ENCODE peak calls at places on chromosomes 5 and 9, in seven cellular contexts. T is AG08395, H is mesothelial cell of epicardium, G is AG04450, Z is C1 segment of cervical spinal cord, R is Ammon's horn, U is neuronal stem cell. O is an unnamed sample.

GRCh38 chr9:121322037-121322736 is 47.9 kb downstream of the STOM start:
- DNase-seq in T (peak; percentile 75), H (no peak), G (peak; percentile 91), Z (no peak), R (no peak), U (no peak), O (no peak)

GRCh38 chr5:72441861-72442540 is 65.2 kb downstream of the ZNF366 start:
- DNase-seq in T (peak; percentile 92), H (no peak), G (peak; percentile 80), Z (no peak), R (no peak), U (no peak), O (no peak)

GRCh38 chr5:151029856-151030336 is 9.5 kb downstream of the GPX3 start:
- DNase-seq in T (no peak), H (no peak), G (no peak), Z (no peak), R (no peak), U (no peak), O (no peak)

GRCh38 chr5:97243352-97243751 is 60.3 kb upstream of the RIOK2 start:
- DNase-seq in T (no peak), H (no peak), G (no peak), Z (no peak), R (peak; percentile 8), U (no peak), O (no peak)

GRCh38 chr9:108609895-108610253 is 245.9 kb downstream of the ACTL7B start:
- DNase-seq in T (no peak), H (no peak), G (no peak), Z (no peak), R (no peak), U (no peak), O (no peak)

GRCh38 chr5:159749146-159749545 is 167.1 kb upstream of the ADRA1B start:
- DNase-seq in T (no peak), H (no peak), G (no peak), Z (no peak), R (no peak), U (no peak), O (no peak)

GRCh38 chr9:34986541-34987047 is 3.0 kb upstream of the DNAJB5 start:
- DNase-seq in T (no peak), H (no peak), G (no peak), Z (peak; percentile 53), R (peak; percentile 91), U (peak; percentile 46), O (no peak)

GRCh38 chr5:140090251-140090650 is 23.7 kb upstream of the PURA start:
- DNase-seq in T (no peak), H (no peak), G (no peak), Z (no peak), R (no peak), U (no peak), O (no peak)

GRCh38 chr5:102048940-102049339 is 247.1 kb downstream of the SLCO4C1 start:
- DNase-seq in T (no peak), H (no peak), G (no peak), Z (no peak), R (no peak), U (no peak), O (no peak)

GRCh38 chr9:86594724-86595123 is 240.5 kb upstream of the TUT7 start:
- DNase-seq in T (no peak), H (no peak), G (no peak), Z (no peak), R (no peak), U (no peak), O (no peak)

GRCh38 chr5:156121234-156121633 is 205.7 kb upstream of the SGCD start:
- DNase-seq in T (no peak), H (no peak), G (peak; percentile 46), Z (no peak), R (no peak), U (no peak), O (no peak)

GRCh38 chr5:58064799-58065198 is 395.1 kb downstream of the PLK2 start:
- DNase-seq in T (peak; percentile 24), H (no peak), G (no peak), Z (no peak), R (no peak), U (no peak), O (no peak)

GRCh38 chr9:21974542-21975409 is 19.4 kb downstream of the CDKN2A start:
- DNase-seq in T (peak; percentile 54), H (no peak), G (no peak), Z (no peak), R (peak; percentile 25), U (peak; percentile 72), O (peak; percentile 74)

O was measured in HEK293T.